ENCODE peak calls at places on chromosomes 12 and 14, in six cellular contexts. B is immature natural killer cell; Z is kidney tubule cell; M is iPS-NIHi11; T is astrocyte of the spinal cord; L is activated CD4-positive, CD25-positive, alpha-beta regulatory T cell. Q is an unnamed sample.

GRCh38 chr14:94382684-94383663 is 5.4 kb downstream of the SERPINA1 start:
- DNase-seq in Z (no peak), L (no peak), B (no peak), M (no peak), T (no peak), Q (no peak)

GRCh38 chr12:30026621-30027234 is 243.0 kb upstream of the TMTC1 start:
- DNase-seq in Z (peak; percentile 76), B (no peak), T (peak; percentile 83), L (no peak), M (no peak), Q (no peak)

GRCh38 chr12:20567413-20567812 is 127.7 kb upstream of the SLCO1C1 start:
- DNase-seq in Z (no peak), T (no peak), B (no peak), M (no peak), L (no peak), Q (no peak)

GRCh38 chr12:91978143-91978542 is 167.5 kb downstream of the BTG1 start:
- DNase-seq in B (peak; percentile 37), M (no peak), Z (no peak), L (no peak), T (no peak), Q (no peak)

GRCh38 chr12:3205742-3206519 is 128.8 kb downstream of the TSPAN9 start:
- DNase-seq in M (no peak), T (no peak), L (no peak), Z (peak; percentile 79), B (no peak), Q (no peak)

GRCh38 chr12:65524666-65525065 is 246.2 kb downstream of the MSRB3 start:
- DNase-seq in M (no peak), B (no peak), T (peak; percentile 90), L (no peak), Z (peak; percentile 51), Q (no peak)

GRCh38 chr12:67732857-67733256 is 84.3 kb downstream of the DYRK2 start:
- DNase-seq in L (no peak), Z (no peak), T (no peak), B (no peak), M (no peak), Q (no peak)

GRCh38 chr14:86481105-86481504 is 951.2 kb downstream of the FLRT2 start:
- DNase-seq in Z (peak; percentile 42), T (no peak), M (no peak), L (no peak), B (no peak), Q (no peak)

GRCh38 chr12:96106137-96106536 is 70.8 kb upstream of the LTA4H start:
- DNase-seq in L (no peak), B (no peak), T (no peak), M (no peak), Z (no peak), Q (no peak)

GRCh38 chr12:3931721-3932120 is 58.5 kb upstream of the PARP11 start:
- DNase-seq in Z (no peak), L (no peak), T (no peak), M (no peak), B (no peak), Q (no peak)

GRCh38 chr12:12482150-12482761 is 80.4 kb downstream of the DUSP16 start:
- DNase-seq in B (peak; percentile 28), L (no peak), T (no peak), Z (no peak), M (no peak), Q (no peak)

GRCh38 chr12:53944907-53945847 is 6.5 kb downstream of the HOXC13 start:
- DNase-seq in B (no peak), Z (no peak), T (no peak), L (no peak), M (no peak), Q (no peak)

GRCh38 chr12:21428241-21428640 is 9.2 kb upstream of the PYROXD1 start:
- DNase-seq in T (peak; percentile 54), Z (peak; percentile 50), L (no peak), B (no peak), M (no peak), Q (no peak)

GRCh38 chr12:3491938-3492867 is 1.2 kb downstream of the PRMT8 start:
- DNase-seq in B (no peak), Z (peak; percentile 52), M (peak; percentile 91), T (peak; percentile 51), L (peak; percentile 16), Q (peak; percentile 63)

GRCh38 chr14:59017285-59017965 is 171.0 kb upstream of the DAAM1 start:
- DNase-seq in B (no peak), L (no peak), M (no peak), Z (no peak), T (no peak), Q (no peak)

GRCh38 chr12:108643941-108644742 is 10.4 kb upstream of the SELPLG start:
- DNase-seq in L (no peak), B (no peak), M (no peak), Z (peak; percentile 83), T (peak; percentile 70), Q (no peak)

GRCh38 chr12:3119745-3120660 is 42.8 kb downstream of the TSPAN9 start:
- DNase-seq in T (peak; percentile 66), L (no peak), Z (peak; percentile 83), B (no peak), M (peak; percentile 62), Q (no peak)

Q was measured in GM19239.